ENCODE peak calls at places on chromosomes 3 and 15, in six cellular contexts. One of them, this sample, is unnamed.

GRCh38 chr3:125684199-125684598 is 88.9 kb upstream of the OSBPL11 start:
- ATAC-seq in upper lobe of left lung: peak; percentile 34
- ATAC-seq in A549: peak; percentile 57
- ATAC-seq in HepG2: peak; percentile 90
- ATAC-seq in GM12878: peak; percentile 28
- ATAC-seq in K562: peak; percentile 65
- ATAC-seq in this sample: peak; percentile 37

GRCh38 chr3:50194128-50194902 is 2.9 kb downstream of the GNAT1 start:
- ATAC-seq in upper lobe of left lung: peak; percentile 53
- ATAC-seq in A549: peak; percentile 81
- ATAC-seq in HepG2: peak; percentile 19
- ATAC-seq in GM12878: peak; percentile 77
- ATAC-seq in K562: peak; percentile 94
- ATAC-seq in this sample: peak; percentile 76

GRCh38 chr15:95840004-95840403 is 490.5 kb upstream of the NR2F2 start:
- ATAC-seq in upper lobe of left lung: no peak
- ATAC-seq in A549: no peak
- ATAC-seq in HepG2: no peak
- ATAC-seq in GM12878: no peak
- ATAC-seq in K562: no peak
- ATAC-seq in this sample: peak; percentile 82

GRCh38 chr3:156586905-156587766 is 32.2 kb upstream of the SSR3 start:
- ATAC-seq in upper lobe of left lung: peak; percentile 65
- ATAC-seq in A549: no peak
- ATAC-seq in HepG2: peak; percentile 73
- ATAC-seq in GM12878: peak; percentile 67
- ATAC-seq in K562: peak; percentile 53
- ATAC-seq in this sample: peak; percentile 31

GRCh38 chr3:152480282-152480953 is 211.7 kb downstream of the MBNL1 start:
- ATAC-seq in upper lobe of left lung: no peak
- ATAC-seq in A549: no peak
- ATAC-seq in HepG2: no peak
- ATAC-seq in GM12878: peak; percentile 86
- ATAC-seq in K562: no peak
- ATAC-seq in this sample: no peak

GRCh38 chr15:55231455-55231854 is 34.7 kb upstream of the RSL24D1 start:
- ATAC-seq in upper lobe of left lung: no peak
- ATAC-seq in A549: peak; percentile 49
- ATAC-seq in HepG2: no peak
- ATAC-seq in GM12878: peak; percentile 18
- ATAC-seq in K562: peak; percentile 36
- ATAC-seq in this sample: no peak

GRCh38 chr3:142209655-142210054 is 15.7 kb downstream of the GK5 start:
- ATAC-seq in upper lobe of left lung: no peak
- ATAC-seq in A549: no peak
- ATAC-seq in HepG2: no peak
- ATAC-seq in GM12878: no peak
- ATAC-seq in K562: no peak
- ATAC-seq in this sample: peak; percentile 85

GRCh38 chr3:167110906-167111305 is 269.2 kb downstream of the ZBBX start:
- ATAC-seq in upper lobe of left lung: no peak
- ATAC-seq in A549: no peak
- ATAC-seq in HepG2: no peak
- ATAC-seq in GM12878: peak; percentile 73
- ATAC-seq in K562: no peak
- ATAC-seq in this sample: no peak

GRCh38 chr3:17143893-17144664 is 259.3 kb downstream of the PLCL2 start:
- ATAC-seq in upper lobe of left lung: no peak
- ATAC-seq in A549: no peak
- ATAC-seq in HepG2: no peak
- ATAC-seq in GM12878: no peak
- ATAC-seq in K562: no peak
- ATAC-seq in this sample: no peak

GRCh38 chr3:30612422-30613134 is 6.2 kb downstream of the TGFBR2 start:
- ATAC-seq in upper lobe of left lung: no peak
- ATAC-seq in A549: no peak
- ATAC-seq in HepG2: no peak
- ATAC-seq in GM12878: no peak
- ATAC-seq in K562: no peak
- ATAC-seq in this sample: no peak

GRCh38 chr15:88232771-88233170 is 23.8 kb downstream of the NTRK3 start:
- ATAC-seq in upper lobe of left lung: no peak
- ATAC-seq in A549: no peak
- ATAC-seq in HepG2: no peak
- ATAC-seq in GM12878: no peak
- ATAC-seq in K562: no peak
- ATAC-seq in this sample: no peak

GRCh38 chr15:84609818-84610525 is 9.2 kb downstream of the ZSCAN2 start:
- ATAC-seq in upper lobe of left lung: no peak
- ATAC-seq in A549: no peak
- ATAC-seq in HepG2: no peak
- ATAC-seq in GM12878: no peak
- ATAC-seq in K562: peak; percentile 32
- ATAC-seq in this sample: no peak

GRCh38 chr3:194496217-194496881 is 9.5 kb upstream of the ATP13A3 start:
- ATAC-seq in upper lobe of left lung: no peak
- ATAC-seq in A549: no peak
- ATAC-seq in HepG2: peak; percentile 60
- ATAC-seq in GM12878: peak; percentile 83
- ATAC-seq in K562: peak; percentile 23
- ATAC-seq in this sample: no peak

GRCh38 chr15:83930813-83931212 is 276.9 kb downstream of the ADAMTSL3 start:
- ATAC-seq in upper lobe of left lung: peak; percentile 46
- ATAC-seq in A549: no peak
- ATAC-seq in HepG2: peak; percentile 99
- ATAC-seq in GM12878: no peak
- ATAC-seq in K562: no peak
- ATAC-seq in this sample: peak; percentile 65

GRCh38 chr15:51842265-51842664 is 12.8 kb downstream of the TMOD3 start:
- ATAC-seq in upper lobe of left lung: no peak
- ATAC-seq in A549: no peak
- ATAC-seq in HepG2: no peak
- ATAC-seq in GM12878: no peak
- ATAC-seq in K562: no peak
- ATAC-seq in this sample: no peak
- H3K4me1 ChIP-seq in upper lobe of left lung: peaks cover 80% of the 10 kb centered on the region
- H3K4me1 ChIP-seq in A549: peaks cover 92% of the 10 kb centered on the region
- H3K4me1 ChIP-seq in HepG2: peaks cover 64% of the 10 kb centered on the region
- H3K4me1 ChIP-seq in GM12878: peaks cover 38% of the 10 kb centered on the region
- H3K4me1 ChIP-seq in K562: peaks cover 4% of the 10 kb centered on the region
- H3K4me1 ChIP-seq in this sample: peaks cover 14% of the 10 kb centered on the region

GRCh38 chr3:138065939-138066338 is 49.5 kb downstream of the DZIP1L start:
- ATAC-seq in upper lobe of left lung: no peak
- ATAC-seq in A549: no peak
- ATAC-seq in HepG2: no peak
- ATAC-seq in GM12878: peak; percentile 4
- ATAC-seq in K562: no peak
- ATAC-seq in this sample: no peak

GRCh38 chr3:138063416-138063815 is 52.0 kb downstream of the DZIP1L start:
- ATAC-seq in upper lobe of left lung: no peak
- ATAC-seq in A549: peak; percentile 28
- ATAC-seq in HepG2: peak; percentile 35
- ATAC-seq in GM12878: no peak
- ATAC-seq in K562: no peak
- ATAC-seq in this sample: no peak

GRCh38 chr3:138062037-138062436 is 52.1 kb downstream of the CLDN18 start:
- ATAC-seq in upper lobe of left lung: no peak
- ATAC-seq in A549: no peak
- ATAC-seq in HepG2: no peak
- ATAC-seq in GM12878: no peak
- ATAC-seq in K562: no peak
- ATAC-seq in this sample: no peak

GRCh38 chr3:138060792-138061191 is 50.8 kb downstream of the CLDN18 start:
- ATAC-seq in upper lobe of left lung: no peak
- ATAC-seq in A549: no peak
- ATAC-seq in HepG2: no peak
- ATAC-seq in GM12878: peak; percentile 70
- ATAC-seq in K562: no peak
- ATAC-seq in this sample: no peak

DNA sequence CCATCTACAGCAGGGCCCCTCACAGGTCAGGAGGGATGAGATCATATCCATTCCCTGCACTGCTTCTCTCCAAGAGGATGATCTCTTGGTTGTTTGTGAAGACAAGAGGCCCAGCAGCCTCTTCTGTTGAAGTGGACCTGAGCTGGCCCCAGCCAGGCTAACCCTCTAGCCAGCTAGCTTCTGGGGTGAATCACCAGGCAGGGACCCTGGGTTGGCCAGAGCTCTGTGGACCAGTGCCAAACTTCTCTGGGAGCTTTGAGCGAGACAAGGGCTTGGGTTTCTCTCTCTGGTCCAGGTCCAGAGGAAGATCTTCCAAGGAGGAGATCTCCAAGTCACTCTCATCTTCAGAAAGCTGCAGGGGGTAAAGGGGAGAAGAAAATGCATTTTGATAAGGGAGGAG is 52.7 kb downstream of the CLDN18 start:
- ATAC-seq in upper lobe of left lung: no peak
- ATAC-seq in A549: no peak
- ATAC-seq in HepG2: no peak
- ATAC-seq in GM12878: no peak
- ATAC-seq in K562: no peak
- ATAC-seq in this sample: no peak
- TF ChIP-seq EP300 in upper lobe of left lung: no peak
- TF ChIP-seq EP300 in A549: no peak
- TF ChIP-seq EP300 in HepG2: no peak
- TF ChIP-seq EP300 in GM12878: no peak
- TF ChIP-seq EP300 in K562: no peak
- TF ChIP-seq EP300 in this sample: no peak

DNA sequence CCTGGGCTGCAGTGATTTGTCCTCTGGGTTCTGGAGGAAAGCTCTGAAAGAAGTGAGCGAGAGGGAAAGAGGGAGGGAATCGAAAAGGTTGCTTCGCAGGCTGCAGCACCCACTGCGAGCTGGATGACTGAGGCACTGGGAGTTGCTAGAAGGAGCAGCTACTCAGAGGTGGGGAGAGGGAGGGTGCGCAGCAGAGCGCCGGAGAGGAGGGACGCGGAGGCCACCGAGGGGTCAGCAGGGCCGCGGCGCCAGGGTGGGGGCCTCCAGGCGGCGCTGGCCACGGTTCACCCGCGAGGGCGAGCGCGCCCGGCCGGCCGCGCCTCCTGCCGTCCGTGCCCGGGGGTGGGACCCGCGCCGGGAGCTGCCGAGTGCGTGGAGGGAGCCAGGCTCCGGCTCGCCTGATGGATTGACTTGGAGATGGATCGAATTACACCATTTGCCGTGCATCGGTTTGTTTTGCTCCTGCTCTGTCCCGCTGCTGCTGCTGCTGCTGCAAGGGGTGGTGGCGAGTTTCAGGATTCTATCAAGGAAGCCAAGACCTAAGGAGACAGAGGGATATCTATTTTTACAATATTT is at the start of gene SEMA6D:
- ATAC-seq in upper lobe of left lung: peak; percentile 52
- ATAC-seq in A549: peak; percentile 83
- ATAC-seq in HepG2: peak; percentile 93
- ATAC-seq in GM12878: no peak
- ATAC-seq in K562: no peak
- ATAC-seq in this sample: peak; percentile 78
- TF ChIP-seq POLR2A in upper lobe of left lung: no peak
- TF ChIP-seq POLR2A in A549: no peak
- TF ChIP-seq POLR2A in HepG2: no peak
- TF ChIP-seq POLR2A in GM12878: no peak
- TF ChIP-seq POLR2A in K562: no peak
- TF ChIP-seq POLR2A in this sample: no peak

DNA sequence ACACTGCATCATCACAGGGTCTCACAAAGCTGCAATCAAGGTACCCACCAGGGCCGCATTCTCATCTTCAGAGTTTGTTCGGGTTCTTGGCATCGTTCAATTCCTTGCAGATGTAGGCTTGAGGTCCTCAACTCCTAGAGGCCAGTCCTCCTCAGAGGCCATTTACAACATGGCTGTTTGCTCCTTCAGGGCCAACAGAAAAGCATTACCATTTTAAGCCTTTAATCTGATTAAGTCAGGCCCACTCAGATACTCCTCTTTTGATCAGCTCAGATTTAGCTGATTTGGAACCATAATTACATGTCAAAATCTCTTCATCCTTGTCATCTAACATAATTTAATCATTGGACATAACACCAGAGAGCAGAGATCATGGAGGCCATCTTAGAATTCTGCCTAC is 55.4 kb downstream of the BFSP2 start:
- ATAC-seq in upper lobe of left lung: no peak
- ATAC-seq in A549: no peak
- ATAC-seq in HepG2: no peak
- ATAC-seq in GM12878: no peak
- ATAC-seq in K562: no peak
- ATAC-seq in this sample: no peak
- H3K4me1 ChIP-seq in upper lobe of left lung: peaks cover 6% of the 10 kb centered on the region
- H3K4me1 ChIP-seq in A549: peaks cover 21% of the 10 kb centered on the region
- H3K4me1 ChIP-seq in HepG2: peaks cover 42% of the 10 kb centered on the region
- H3K4me1 ChIP-seq in GM12878: peaks cover 6% of the 10 kb centered on the region
- H3K4me1 ChIP-seq in K562: no peaks in the 10 kb centered on the region
- H3K4me1 ChIP-seq in this sample: peaks cover 17% of the 10 kb centered on the region

DNA sequence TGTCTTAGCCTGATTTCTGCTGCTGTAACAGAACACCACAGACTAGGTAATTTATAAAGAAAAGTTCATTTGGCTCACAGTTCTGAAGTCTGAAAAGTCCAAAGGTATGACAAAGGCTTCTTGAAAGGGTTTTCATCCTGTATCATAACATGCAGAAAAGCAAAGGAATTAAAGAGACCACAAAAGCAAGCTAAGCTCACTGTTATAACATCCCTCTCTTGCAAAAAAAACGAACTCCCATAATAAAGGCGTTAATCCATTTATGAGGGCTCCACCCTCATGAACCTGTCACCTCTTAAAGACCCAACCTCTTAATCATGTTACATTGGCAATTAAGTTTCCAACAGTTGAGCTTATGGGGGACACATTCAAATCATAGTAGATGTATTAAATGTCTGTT is 197.9 kb downstream of the PLOD2 start:
- ATAC-seq in upper lobe of left lung: no peak
- ATAC-seq in A549: no peak
- ATAC-seq in HepG2: no peak
- ATAC-seq in GM12878: no peak
- ATAC-seq in K562: no peak
- ATAC-seq in this sample: no peak
- TF ChIP-seq EP300 in upper lobe of left lung: no peak
- TF ChIP-seq EP300 in A549: no peak
- TF ChIP-seq EP300 in HepG2: no peak
- TF ChIP-seq EP300 in GM12878: no peak
- TF ChIP-seq EP300 in K562: no peak
- TF ChIP-seq EP300 in this sample: no peak

DNA sequence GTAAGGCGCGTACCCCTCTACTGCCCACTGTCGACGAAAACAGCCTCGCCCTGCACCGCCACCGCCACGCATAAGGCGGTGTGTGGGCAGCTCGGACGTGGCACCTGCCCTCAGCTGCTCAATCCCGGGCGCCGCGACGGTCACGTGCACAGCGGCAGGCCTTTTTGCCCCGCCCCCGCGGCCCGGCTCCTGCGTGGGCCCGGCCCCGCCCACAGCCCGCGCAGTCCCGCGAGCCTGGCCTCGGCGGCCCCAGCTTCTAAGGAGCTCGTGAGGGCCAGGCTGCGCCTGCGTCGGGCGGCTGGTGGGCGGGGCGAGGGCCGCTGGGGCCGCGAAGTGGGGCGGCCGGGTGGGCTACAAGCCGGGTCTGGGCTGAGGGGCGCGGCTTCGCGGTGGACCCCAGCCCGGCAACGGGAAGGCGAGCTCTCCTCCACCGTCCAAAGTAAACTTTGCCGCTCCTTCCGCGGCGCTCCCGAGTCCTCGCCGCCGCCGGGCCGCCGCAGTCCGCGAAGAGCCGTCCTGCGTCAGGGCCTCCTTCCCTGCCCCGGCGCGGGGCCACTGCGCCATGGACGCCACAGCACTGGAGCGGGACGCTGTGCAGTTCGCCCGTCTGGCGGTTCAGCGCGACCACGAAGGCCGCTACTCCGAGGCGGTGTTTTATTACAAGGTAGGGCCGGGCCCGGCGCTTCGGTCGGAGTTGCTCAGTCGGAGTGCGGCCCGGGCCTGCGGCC is at the start of gene CAPN7:
- ATAC-seq in upper lobe of left lung: peak; percentile 98
- ATAC-seq in A549: peak; percentile 96
- ATAC-seq in HepG2: peak; percentile 91
- ATAC-seq in GM12878: peak; percentile 94
- ATAC-seq in K562: peak; percentile 95
- ATAC-seq in this sample: peak; percentile 98
- TF ChIP-seq POLR2A in upper lobe of left lung: peak; percentile 96
- TF ChIP-seq POLR2A in A549: peak; percentile 83
- TF ChIP-seq POLR2A in HepG2: peak; percentile 83
- TF ChIP-seq POLR2A in GM12878: peak; percentile 95
- TF ChIP-seq POLR2A in K562: peak; percentile 84
- TF ChIP-seq POLR2A in this sample: peak; percentile 95

This sample was measured in gastroesophageal sphincter.